ENCODE peak calls at places on chromosome 17, in ten cellular contexts. Y is mucosa of descending colon; L is right lobe of liver; K is heart right ventricle; X is Caco-2; O is HCT116; E is PC-9; D is endodermal cell; V is effector memory CD4-positive, alpha-beta T cell; F is lung. S is an unnamed sample.

GRCh38 chr17:32936157-32936893 is 8.4 kb downstream of the TMEM98 start:
- DNase-seq in Y (no peak), L (no peak), K (no peak), X (no peak), O (no peak), E (no peak), D (peak; percentile 53), V (no peak), F (no peak), S (no peak)

GRCh38 chr17:50935201-50936124 is 69.3 kb upstream of the TOB1 start:
- DNase-seq in Y (peak; percentile 68), L (peak; percentile 91), K (peak; percentile 58), X (no peak), O (no peak), E (peak; percentile 94), D (no peak), V (no peak), F (peak; percentile 82), S (peak; percentile 45)

GRCh38 chr17:33142703-33143299 is 150.3 kb downstream of the ASIC2 start:
- DNase-seq in Y (peak; percentile 64), L (no peak), K (peak; percentile 10), X (peak; percentile 56), O (no peak), E (no peak), D (peak; percentile 90), V (no peak), F (no peak), S (no peak)

GRCh38 chr17:61157246-61157887 is 242.3 kb upstream of the TBX2 start:
- DNase-seq in Y (peak; percentile 19), L (no peak), K (no peak), X (no peak), O (no peak), E (no peak), D (no peak), V (no peak), F (no peak), S (peak; percentile 82)

GRCh38 chr17:73262676-73263642 is 1.3 kb upstream of the CPSF4L start:
- DNase-seq in Y (no peak), L (no peak), K (no peak), X (no peak), O (no peak), E (no peak), D (no peak), V (no peak), F (no peak), S (no peak)

GRCh38 chr17:74737299-74738050 is 419 bp downstream of the RAB37 start:
- DNase-seq in Y (no peak), L (peak; percentile 52), K (no peak), X (peak; percentile 83), O (peak; percentile 59), E (no peak), D (peak; percentile 95), V (no peak), F (no peak), S (peak; percentile 68)

GRCh38 chr17:45172541-45173286 is 11.0 kb downstream of the HEXIM2 start:
- DNase-seq in Y (peak; percentile 81), L (peak; percentile 54), K (peak; percentile 70), X (peak; percentile 42), O (peak; percentile 87), E (peak; percentile 97), D (peak; percentile 87), V (no peak), F (peak; percentile 69), S (peak; percentile 86)

GRCh38 chr17:15958484-15958854 is 13.5 kb downstream of the ADORA2B start:
- DNase-seq in Y (no peak), L (no peak), K (no peak), X (no peak), O (no peak), E (no peak), D (no peak), V (no peak), F (no peak), S (no peak)

GRCh38 chr17:6862822-6863221 is 31.3 kb upstream of the TEKT1 start:
- DNase-seq in Y (no peak), L (no peak), K (no peak), X (no peak), O (no peak), E (no peak), D (no peak), V (no peak), F (no peak), S (no peak)

GRCh38 chr17:74810699-74811485 is 34.7 kb upstream of the NAT9 start:
- DNase-seq in Y (no peak), L (no peak), K (no peak), X (no peak), O (no peak), E (no peak), D (no peak), V (no peak), F (no peak), S (no peak)

GRCh38 chr17:36899250-36900129 is 37.8 kb upstream of the LHX1 start:
- DNase-seq in Y (no peak), L (no peak), K (no peak), X (no peak), O (no peak), E (no peak), D (peak; percentile 70), V (no peak), F (no peak), S (no peak)

GRCh38 chr17:59165933-59166342 is 10.4 kb downstream of the PRR11 start:
- DNase-seq in Y (peak; percentile 58), L (no peak), K (no peak), X (peak; percentile 62), O (peak; percentile 49), E (no peak), D (peak; percentile 86), V (no peak), F (no peak), S (peak; percentile 36)

GRCh38 chr17:44354582-44355309 is 8.9 kb downstream of the FAM171A2 start:
- DNase-seq in Y (peak; percentile 66), L (no peak), K (no peak), X (no peak), O (no peak), E (no peak), D (peak; percentile 96), V (no peak), F (no peak), S (no peak)

GRCh38 chr17:40331743-40332641 is 23.0 kb downstream of the RARA start:
- DNase-seq in Y (no peak), L (peak; percentile 96), K (peak; percentile 92), X (no peak), O (no peak), E (peak; percentile 28), D (no peak), V (no peak), F (peak; percentile 87), S (peak; percentile 38)

GRCh38 chr17:67157732-67158639 is 87.0 kb downstream of the HELZ start:
- DNase-seq in Y (peak; percentile 19), L (no peak), K (no peak), X (peak; percentile 36), O (peak; percentile 10), E (no peak), D (no peak), V (no peak), F (no peak), S (peak; percentile 23)

GRCh38 chr17:49567104-49567521 is 8.6 kb upstream of the NXPH3 start:
- DNase-seq in Y (no peak), L (no peak), K (no peak), X (no peak), O (no peak), E (no peak), D (no peak), V (no peak), F (no peak), S (no peak)

GRCh38 chr17:2057130-2057713 is 2.3 kb downstream of the HIC1 start:
- DNase-seq in Y (no peak), L (no peak), K (no peak), X (no peak), O (no peak), E (no peak), D (peak; percentile 80), V (no peak), F (no peak), S (no peak)

GRCh38 chr17:57535652-57536018 is 209.5 kb downstream of the CCDC182 start:
- DNase-seq in Y (no peak), L (no peak), K (no peak), X (no peak), O (no peak), E (no peak), D (no peak), V (no peak), F (no peak), S (no peak)
- H3K4me1 ChIP-seq in Y (peaks cover 10% of the 10 kb centered on the region), L (peaks cover 46% of the 10 kb centered on the region), K (peaks cover 22% of the 10 kb centered on the region), X (peaks cover 22% of the 10 kb centered on the region), O (peaks cover 8% of the 10 kb centered on the region), E (no peaks in the 10 kb centered on the region), D (peaks cover 23% of the 10 kb centered on the region), V (no peaks in the 10 kb centered on the region), F (peaks cover 18% of the 10 kb centered on the region), S (peaks cover 6% of the 10 kb centered on the region)

GRCh38 chr17:55264273-55264639 is 504 bp upstream of the HLF start:
- DNase-seq in Y (no peak), L (no peak), K (no peak), X (peak; percentile 16), O (no peak), E (no peak), D (peak; percentile 73), V (no peak), F (no peak), S (no peak)
- H3K4me3 ChIP-seq in Y (no peak overlapping the region), L (peak overlapping the region; percentile 35), K (peak overlapping the region; percentile 77), X (peak overlapping the region; percentile 66), O (no peak overlapping the region), E (no peak overlapping the region), D (peak overlapping the region; percentile 72), V (peak overlapping the region; percentile 51), F (no peak overlapping the region), S (no peak overlapping the region)

GRCh38 chr17:28342313-28342712 is 6.8 kb downstream of the TNFAIP1 start:
- DNase-seq in Y (no peak), L (no peak), K (no peak), X (no peak), O (no peak), E (no peak), D (no peak), V (no peak), F (no peak), S (no peak)

GRCh38 chr17:28338056-28338768 is 2.7 kb downstream of the TNFAIP1 start:
- DNase-seq in Y (no peak), L (no peak), K (peak; percentile 83), X (no peak), O (no peak), E (no peak), D (peak; percentile 63), V (no peak), F (no peak), S (no peak)

GRCh38 chr17:28340374-28340773 is 4.8 kb downstream of the TNFAIP1 start:
- DNase-seq in Y (no peak), L (no peak), K (no peak), X (no peak), O (no peak), E (no peak), D (no peak), V (no peak), F (no peak), S (no peak)

GRCh38 chr17:28341516-28341915 is 6.0 kb downstream of the TNFAIP1 start:
- DNase-seq in Y (no peak), L (no peak), K (no peak), X (no peak), O (no peak), E (no peak), D (no peak), V (no peak), F (no peak), S (no peak)

GRCh38 chr17:28339431-28339830 is 3.9 kb downstream of the TNFAIP1 start:
- DNase-seq in Y (no peak), L (no peak), K (no peak), X (no peak), O (no peak), E (no peak), D (no peak), V (no peak), F (no peak), S (no peak)
- H3K36me3 ChIP-seq in Y (peaks cover 10% of the 10 kb centered on the region), L (peaks cover 17% of the 10 kb centered on the region), K (peaks cover 35% of the 10 kb centered on the region), X (peaks cover 12% of the 10 kb centered on the region), O (peaks cover 23% of the 10 kb centered on the region), E (peaks cover 15% of the 10 kb centered on the region), D (peaks cover 51% of the 10 kb centered on the region), V (peaks cover 35% of the 10 kb centered on the region), F (peaks cover 47% of the 10 kb centered on the region), S (peaks cover 58% of the 10 kb centered on the region)

GRCh38 chr17:41538565-41538991 is 10.5 kb upstream of the KRT19 start:
- DNase-seq in Y (no peak), L (no peak), K (no peak), X (no peak), O (no peak), E (no peak), D (peak; percentile 73), V (no peak), F (no peak), S (no peak)
- H3K4me1 ChIP-seq in Y (peaks cover 16% of the 10 kb centered on the region), L (no peaks in the 10 kb centered on the region), K (no peaks in the 10 kb centered on the region), X (peaks cover 86% of the 10 kb centered on the region), O (peaks cover 64% of the 10 kb centered on the region), E (peaks cover 92% of the 10 kb centered on the region), D (peaks cover 20% of the 10 kb centered on the region), V (no peaks in the 10 kb centered on the region), F (no peaks in the 10 kb centered on the region), S (peaks cover 13% of the 10 kb centered on the region)